ENCODE peak calls at places on chromosomes 13 and 19, in six cellular contexts. U, Y, K, E, X and S are unnamed samples.

GRCh38 chr13:113857531-113858195 is 6.2 kb downstream of the GAS6 start:
- DNase-seq in K (no peak), U (no peak), X (no peak), Y (peak; percentile 54), E (peak; percentile 11), S (no peak)

GRCh38 chr19:47561440-47562045 is 11.4 kb downstream of the ZNF541 start:
- DNase-seq in E (no peak), X (no peak), U (no peak), Y (no peak), K (no peak), S (no peak)

GRCh38 chr19:57587529-57587928 is 3.6 kb downstream of the ZIK1 start:
- DNase-seq in K (peak; percentile 94), E (no peak), Y (no peak), X (no peak), U (no peak), S (no peak)

GRCh38 chr13:90272356-90272755 is 1075.1 kb upstream of the MIR17HG start:
- DNase-seq in Y (no peak), U (no peak), K (peak; percentile 43), X (peak; percentile 96), E (no peak), S (no peak)

GRCh38 chr19:49488046-49488862 is 846 bp downstream of the RPL13A start:
- DNase-seq in K (no peak), Y (no peak), X (peak; percentile 22), U (no peak), E (no peak), S (no peak)

GRCh38 chr19:49502866-49503581 is 6.8 kb downstream of the RPS11 start:
- DNase-seq in E (peak; percentile 56), X (peak; percentile 67), U (peak; percentile 69), Y (no peak), K (peak; percentile 79), S (peak; percentile 54)

GRCh38 chr13:113393572-113394503 is 29.9 kb upstream of the GRTP1 start:
- DNase-seq in U (peak; percentile 80), K (peak; percentile 83), X (peak; percentile 36), Y (peak; percentile 85), E (peak; percentile 71), S (peak; percentile 87)

GRCh38 chr13:102441085-102441484 is 39.2 kb upstream of the FGF14 start:
- DNase-seq in U (no peak), Y (no peak), K (no peak), X (no peak), E (no peak), S (no peak)

GRCh38 chr13:94696171-94696570 is 16.2 kb downstream of the SOX21 start:
- DNase-seq in Y (no peak), K (no peak), E (no peak), U (no peak), X (no peak), S (no peak)

GRCh38 chr13:71619096-71619495 is 247.9 kb downstream of the DACH1 start:
- DNase-seq in E (no peak), U (no peak), X (no peak), Y (no peak), K (no peak), S (no peak)

GRCh38 chr13:30186644-30187431 is 120.5 kb downstream of the KATNAL1 start:
- DNase-seq in U (no peak), E (no peak), X (no peak), K (no peak), Y (no peak), S (no peak)

GRCh38 chr13:111380431-111380830 is 60.0 kb downstream of the TEX29 start:
- DNase-seq in U (no peak), X (no peak), Y (peak; percentile 13), K (no peak), E (no peak), S (no peak)

GRCh38 chr13:98299243-98299953 is 122.3 kb upstream of the RNF113B start:
- DNase-seq in X (no peak), E (no peak), Y (no peak), U (no peak), K (no peak), S (no peak)

GRCh38 chr13:42883771-42884170 is 102.4 kb downstream of the FAM216B start:
- DNase-seq in U (no peak), Y (no peak), E (no peak), X (peak; percentile 65), K (peak; percentile 70), S (no peak)

GRCh38 chr13:99022953-99023352 is 45.1 kb upstream of the DOCK9 start:
- DNase-seq in E (no peak), Y (no peak), K (no peak), X (no peak), U (no peak), S (no peak)

GRCh38 chr19:4077800-4078683 is 11.3 kb upstream of the ZBTB7A start:
- DNase-seq in Y (no peak), K (no peak), U (peak; percentile 38), X (no peak), E (peak; percentile 72), S (peak; percentile 49)

GRCh38 chr13:47858678-47859050 is 142.4 kb downstream of the SUCLA2 start:
- DNase-seq in Y (no peak), K (peak; percentile 79), U (no peak), E (no peak), X (no peak), S (no peak)

GRCh38 chr13:21242236-21242635 is 65.8 kb downstream of the MRPL57 start:
- DNase-seq in K (no peak), X (no peak), Y (no peak), U (no peak), E (no peak), S (no peak)

GRCh38 chr19:53037101-53038097 is 7.1 kb upstream of the ERVV-2 start:
- DNase-seq in U (no peak), E (no peak), X (peak; percentile 3), K (peak; percentile 59), Y (no peak), S (peak; percentile 8)

GRCh38 chr13:97298816-97299215 is 76.7 kb downstream of the MBNL2 start:
- DNase-seq in Y (no peak), K (peak; percentile 24), X (no peak), U (no peak), E (no peak), S (no peak)

GRCh38 chr19:15397236-15397635 is 17.6 kb upstream of the AKAP8 start:
- DNase-seq in Y (peak; percentile 24), X (no peak), E (no peak), U (no peak), K (no peak), S (no peak)

GRCh38 chr13:113245858-113246791 is 36.7 kb downstream of the CUL4A start:
- DNase-seq in U (no peak), Y (no peak), X (no peak), K (peak; percentile 18), E (no peak), S (no peak)

GRCh38 chr19:35268546-35269424 is at the start of gene USF2:
- DNase-seq in U (peak; percentile 68), E (peak; percentile 67), Y (peak; percentile 84), K (peak; percentile 77), X (peak; percentile 50), S (peak; percentile 68)

GRCh38 chr13:29548722-29549446 is 46.6 kb downstream of the SLC7A1 start:
- DNase-seq in K (peak; percentile 36), Y (no peak), X (peak; percentile 92), U (no peak), E (no peak), S (no peak)

GRCh38 chr13:73938375-73939070 is 195.7 kb downstream of the KLF12 start:
- DNase-seq in X (no peak), Y (no peak), E (no peak), K (peak; percentile 95), U (no peak), S (no peak)